ENCODE peak calls at places on chromosomes 2 and 18, in five cellular contexts. E is keratinocyte, R is IMR-90, M is fibroblast of lung, G is mesenchymal stem cell. X is an unnamed sample.

GRCh38 chr18:66495844-66496243 is 108.0 kb downstream of the CDH19 start:
- DNase-seq in M (peak), E (no peak), R (no peak), G (peak), X (no peak)

GRCh38 chr18:8995096-8995495 is 107.4 kb upstream of the NDUFV2 start:
- DNase-seq in G (no peak), M (no peak), E (no peak), R (no peak), X (no peak)

GRCh38 chr18:49638209-49638785 is 76.4 kb downstream of the LIPG start:
- DNase-seq in M (no peak), G (no peak), E (no peak), R (no peak), X (no peak)

GRCh38 chr2:42828487-42829416 is 36.4 kb upstream of the HAAO start:
- DNase-seq in R (peak), M (peak), G (peak), E (no peak), X (no peak)

GRCh38 chr18:75364512-75364911 is 63.0 kb downstream of the SMIM21 start:
- DNase-seq in E (no peak), M (peak), R (peak), G (peak), X (no peak)

GRCh38 chr2:105104208-105104731 is 66.4 kb downstream of the MRPS9 start:
- DNase-seq in E (no peak), M (peak), R (peak), G (no peak), X (no peak)

GRCh38 chr2:159249955-159250723 is 36.4 kb downstream of the WDSUB1 start:
- DNase-seq in E (peak), M (peak), G (peak), R (peak), X (no peak)

GRCh38 chr2:64698068-64698645 is 44.4 kb upstream of the SERTAD2 start:
- DNase-seq in E (no peak), M (no peak), G (no peak), R (no peak), X (no peak)

GRCh38 chr2:173935305-173935704 is 29.9 kb downstream of the SP3 start:
- DNase-seq in G (no peak), E (no peak), R (no peak), M (no peak), X (no peak)

GRCh38 chr2:151506170-151506569 is 96.5 kb downstream of the RIF1 start:
- DNase-seq in R (no peak), G (no peak), M (no peak), E (no peak), X (no peak)

GRCh38 chr2:217954051-217954450 is 48.7 kb downstream of the TNS1 start:
- DNase-seq in E (no peak), M (no peak), G (no peak), R (no peak), X (no peak)

GRCh38 chr18:63317982-63318881 is 1.3 kb downstream of the BCL2 start:
- DNase-seq in M (no peak), E (no peak), R (no peak), G (no peak), X (no peak)

GRCh38 chr2:191539068-191539467 is 138.9 kb upstream of the NABP1 start:
- DNase-seq in R (peak), G (peak), M (peak), E (no peak), X (no peak)

GRCh38 chr2:176516051-176516601 is 246.9 kb downstream of the MTX2 start:
- DNase-seq in E (no peak), M (no peak), G (no peak), R (no peak), X (no peak)

GRCh38 chr2:170073288-170073687 is 104.7 kb upstream of the MYO3B start:
- DNase-seq in E (peak), G (no peak), R (peak), M (peak), X (no peak)

GRCh38 chr2:155645771-155646170 is 686.8 kb downstream of the NR4A2 start:
- DNase-seq in M (no peak), E (no peak), G (no peak), R (no peak), X (no peak)

GRCh38 chr18:24432618-24433017 is 6.1 kb downstream of the IMPACT start:
- DNase-seq in E (no peak), G (no peak), M (no peak), R (no peak), X (no peak)

GRCh38 chr2:13522917-13523821 is 806.4 kb downstream of the TRIB2 start:
- DNase-seq in M (no peak), R (no peak), E (peak), G (no peak), X (no peak)

GRCh38 chr18:9960263-9960904 is 46.6 kb downstream of the VAPA start:
- DNase-seq in G (no peak), M (no peak), E (no peak), R (no peak), X (no peak)

GRCh38 chr18:75036941-75037516 is 171.9 kb downstream of the PTGR3 start:
- DNase-seq in R (peak), G (peak), E (no peak), M (peak), X (no peak)

GRCh38 chr2:172922294-172922693 is 153.4 kb upstream of the MAP3K20 start:
- DNase-seq in G (no peak), R (no peak), E (no peak), M (no peak), X (no peak)

GRCh38 chr2:172924070-172924469 is 151.6 kb upstream of the MAP3K20 start:
- DNase-seq in M (no peak), E (no peak), R (no peak), G (no peak), X (no peak)

GRCh38 chr2:172921538-172922236 is 154.0 kb upstream of the MAP3K20 start:
- DNase-seq in E (no peak), M (peak), R (peak), G (peak), X (no peak)

GRCh38 chr2:172914277-172915003 is 161.2 kb upstream of the MAP3K20 start:
- DNase-seq in G (no peak), M (peak), R (no peak), E (no peak), X (no peak)

GRCh38 chr2:172919732-172920131 is 155.9 kb upstream of the MAP3K20 start:
- DNase-seq in G (no peak), R (no peak), E (no peak), M (no peak), X (no peak)
- H3K9ac ChIP-seq in G (no peak), R (no peak), E (no peak), M (no peak), X (no peak)

GRCh38 chr2:172425336-172425735 is 2.0 kb upstream of the ITGA6 start:
- DNase-seq in M (no peak), E (no peak), G (no peak), R (no peak), X (no peak)

GRCh38 chr2:172423120-172423519 is 4.3 kb upstream of the ITGA6 start:
- DNase-seq in M (no peak), G (no peak), R (no peak), E (no peak), X (no peak)

GRCh38 chr2:172416447-172417058 is 10.8 kb upstream of the ITGA6 start:
- DNase-seq in R (no peak), E (no peak), M (no peak), G (no peak), X (no peak)

GRCh38 chr2:172415759-172416158 is 11.6 kb upstream of the ITGA6 start:
- DNase-seq in G (no peak), E (no peak), M (no peak), R (no peak), X (no peak)

DNA sequence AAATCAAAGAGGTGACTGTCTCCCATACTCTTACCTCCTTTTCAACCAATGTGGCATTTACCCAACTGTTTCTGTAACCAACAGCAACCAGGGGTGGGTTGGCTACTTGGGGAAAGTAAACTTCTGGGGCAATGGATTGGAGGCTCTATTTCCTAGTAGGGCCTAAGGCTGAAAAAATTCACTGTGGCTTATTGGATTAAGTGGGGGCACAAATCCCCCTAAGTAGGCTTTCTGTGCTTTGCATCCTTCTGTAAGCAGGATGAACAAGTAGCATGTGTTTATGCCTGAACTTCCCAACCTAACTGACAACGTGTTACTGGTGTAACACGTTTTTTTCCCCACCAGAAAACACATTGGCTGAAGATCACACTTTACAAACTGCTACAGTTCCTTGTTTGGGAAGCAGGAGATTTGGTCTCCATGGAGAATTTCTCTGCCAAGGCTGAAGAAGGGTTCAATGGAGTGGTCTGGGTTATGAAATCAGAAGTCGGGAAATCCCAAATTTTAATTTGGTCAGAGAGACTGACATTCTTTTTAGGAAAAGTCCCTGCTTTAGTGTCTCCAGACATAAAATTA is 7.2 kb upstream of the ITGA6 start:
- DNase-seq in E (no peak), M (no peak), R (no peak), G (no peak), X (no peak)
- H3K9ac ChIP-seq in E (no peak), M (no peak), R (no peak), G (no peak), X (no peak)

GRCh38 chr2:121365061-121365460 is 80.1 kb upstream of the TFCP2L1 start:
- DNase-seq in E (no peak), R (no peak), G (no peak), M (no peak), X (no peak)
- H3K9ac ChIP-seq in E (no peak), R (no peak), G (no peak), M (no peak), X (no peak)

GRCh38 chr2:168515502-168515901 is 59.4 kb downstream of the CERS6 start:
- DNase-seq in M (peak), E (no peak), G (peak), R (peak), X (no peak)
- H3K9ac ChIP-seq in M (no peak), E (no peak), G (peak), R (no peak), X (no peak)

GRCh38 chr2:40033781-40034180 is 254.7 kb upstream of the THUMPD2 start:
- DNase-seq in R (peak), E (no peak), G (peak), M (no peak), X (no peak)
- H3K9ac ChIP-seq in R (peak), E (no peak), G (no peak), M (no peak), X (no peak)

GRCh38 chr2:40123321-40123720 is 328.6 kb downstream of the SLC8A1 start:
- DNase-seq in R (no peak), G (no peak), M (no peak), E (no peak), X (no peak)
- H3K9ac ChIP-seq in R (peak), G (peak), M (no peak), E (no peak), X (no peak)

DNA sequence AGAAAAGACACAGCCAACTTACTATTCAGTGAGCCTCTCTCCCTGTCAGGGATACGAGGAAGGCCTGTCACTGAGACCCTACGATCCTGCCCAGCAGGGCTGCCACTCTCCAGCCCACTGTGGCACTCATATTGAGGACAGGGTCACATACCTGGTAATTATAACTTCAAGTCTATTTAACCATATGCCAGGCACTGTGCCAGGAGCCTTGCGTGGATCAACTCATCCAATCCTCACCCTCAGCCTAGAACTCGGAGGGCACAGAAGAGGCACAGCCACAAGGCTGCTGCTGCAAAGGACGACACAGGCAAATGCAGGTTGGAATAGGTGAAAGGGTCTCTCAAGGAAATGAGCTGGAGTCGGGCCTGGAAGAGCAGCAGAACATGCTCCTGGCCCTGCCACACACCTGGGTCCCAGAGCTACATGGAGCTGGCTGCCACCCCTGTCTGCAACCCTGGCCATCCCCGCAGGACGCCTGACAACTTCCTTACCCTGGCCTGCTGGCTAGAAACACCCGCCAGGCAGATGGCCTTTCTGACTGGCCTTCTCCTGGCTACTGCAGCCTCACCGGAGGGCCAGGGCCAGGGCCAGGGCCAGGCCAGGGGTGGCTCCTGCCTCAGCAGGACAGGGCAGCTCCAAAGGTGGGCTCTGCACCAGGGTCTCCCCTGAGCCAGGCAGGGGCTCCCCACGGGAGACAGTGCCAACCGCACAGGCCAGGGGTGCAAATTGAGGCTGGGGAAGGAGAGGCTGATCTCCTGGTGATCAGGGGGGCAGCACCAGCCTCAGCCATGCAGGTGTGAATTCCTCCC is 32.1 kb upstream of the SLC66A3 start:
- DNase-seq in R (no peak), M (no peak), E (no peak), G (no peak), X (no peak)
- H3K9ac ChIP-seq in R (no peak), M (no peak), E (no peak), G (no peak), X (no peak)

GRCh38 chr2:142754182-142754581 is 123.3 kb upstream of the KYNU start:
- DNase-seq in M (no peak), G (no peak), E (no peak), R (no peak), X (no peak)

GRCh38 chr2:142757111-142757510 is 120.4 kb upstream of the KYNU start:
- DNase-seq in M (no peak), R (no peak), E (no peak), G (peak), X (no peak)

GRCh38 chr2:142756430-142756829 is 121.0 kb upstream of the KYNU start:
- DNase-seq in R (peak), E (peak), M (peak), G (peak), X (no peak)

GRCh38 chr2:142755191-142755590 is 122.3 kb upstream of the KYNU start:
- DNase-seq in G (no peak), E (no peak), R (no peak), M (no peak), X (no peak)

GRCh38 chr2:142758973-142759372 is 118.5 kb upstream of the KYNU start:
- DNase-seq in R (no peak), M (no peak), E (no peak), G (no peak), X (no peak)
- H3K9ac ChIP-seq in R (no peak), M (no peak), E (no peak), G (no peak), X (no peak)